ENCODE peak calls at places on chromosomes 2 and 18, in ten cellular contexts. Q, R, G, C, Y, X, T, E, N and L are unnamed samples.

GRCh38 chr18:4374564-4374963 is 80.5 kb downstream of the DLGAP1 start:
- DNase-seq in C (no peak), Q (no peak), X (no peak), E (no peak), G (no peak), Y (no peak), R (no peak), N (no peak), T (no peak), L (no peak)

GRCh38 chr2:149814049-149814448 is 226.5 kb upstream of the MMADHC start:
- DNase-seq in X (no peak), R (no peak), C (no peak), Q (no peak), Y (no peak), G (no peak), N (no peak), E (no peak), T (no peak), L (no peak)

GRCh38 chr18:77131100-77131651 is 1.4 kb downstream of the MBP start:
- DNase-seq in X (no peak), Y (no peak), N (no peak), T (peak), E (no peak), G (no peak), C (peak), Q (no peak), R (peak), L (no peak)

GRCh38 chr2:238895901-238896600 is 48.2 kb downstream of the TWIST2 start:
- DNase-seq in G (no peak), Q (peak), T (no peak), X (no peak), R (peak), C (peak), E (peak), Y (peak), N (no peak), L (peak)

GRCh38 chr2:230925443-230925878 is 419 bp upstream of the GPR55 start:
- DNase-seq in E (peak), Y (no peak), X (no peak), C (no peak), G (no peak), R (peak), N (no peak), Q (no peak), T (no peak), L (no peak)

GRCh38 chr2:46967990-46968647 is 52.5 kb upstream of the MCFD2 start:
- DNase-seq in C (peak), Y (no peak), R (peak), G (no peak), T (no peak), X (no peak), N (no peak), Q (no peak), E (peak), L (peak)

GRCh38 chr18:79374408-79375171 is 21.1 kb upstream of the NFATC1 start:
- DNase-seq in X (no peak), E (no peak), N (no peak), Y (no peak), G (no peak), T (no peak), C (no peak), Q (no peak), R (peak), L (no peak)

GRCh38 chr2:17539993-17540812 is at the start of gene VSNL1:
- DNase-seq in N (peak), Y (peak), Q (no peak), G (no peak), X (no peak), T (no peak), R (peak), E (peak), C (peak), L (peak)

GRCh38 chr2:235661952-235662351 is 168.1 kb downstream of the AGAP1 start:
- DNase-seq in T (no peak), C (no peak), N (no peak), Q (no peak), E (no peak), G (no peak), X (no peak), R (no peak), Y (no peak), L (no peak)

GRCh38 chr2:120148669-120149068 is 74.5 kb downstream of the TMEM185B start:
- DNase-seq in C (no peak), Q (no peak), N (no peak), E (no peak), Y (no peak), X (no peak), R (no peak), G (no peak), T (no peak), L (no peak)

GRCh38 chr2:42493468-42493884 is 306 bp downstream of the KCNG3 start:
- DNase-seq in R (no peak), Q (no peak), E (no peak), N (no peak), G (no peak), X (no peak), Y (no peak), C (no peak), T (peak), L (no peak)
- H3K4me3 ChIP-seq in R (peak), Q (peak), E (peak), N (peak), G (peak), X (peak), Y (peak), C (peak), T (peak), L (no peak)

DNA sequence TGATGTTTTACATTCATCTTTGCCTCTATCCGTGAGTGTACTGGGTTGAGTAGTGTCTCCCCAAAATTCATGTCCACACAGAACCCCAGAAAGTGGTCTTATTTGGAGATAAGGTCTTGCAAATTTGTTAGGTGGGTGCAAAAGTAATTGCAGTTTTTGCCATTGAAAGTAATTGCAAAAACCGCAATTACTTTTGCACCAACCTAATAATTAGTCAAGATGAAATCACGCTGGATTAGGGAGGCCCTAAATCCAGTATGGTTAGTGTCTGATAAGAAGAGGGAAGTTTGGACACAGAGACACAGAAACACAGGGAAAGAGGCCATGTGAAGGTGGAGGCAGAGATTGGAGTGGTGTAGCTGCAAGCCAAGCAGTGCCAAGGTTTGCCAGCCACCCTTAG is 57.8 kb upstream of the SPRED2 start:
- DNase-seq in Y (no peak), R (no peak), T (no peak), G (no peak), N (no peak), C (no peak), Q (no peak), E (no peak), X (no peak), L (no peak)
- H3K4me3 ChIP-seq in Y (no peak), R (no peak), T (no peak), G (no peak), N (no peak), C (no peak), Q (no peak), E (no peak), X (no peak), L (no peak)

GRCh38 chr2:107336536-107336935 is 450.6 kb upstream of the ST6GAL2 start:
- DNase-seq in T (no peak), G (no peak), C (no peak), Y (no peak), Q (no peak), R (no peak), E (no peak), N (no peak), X (no peak), L (no peak)
- H3K4me3 ChIP-seq in T (no peak), G (no peak), C (no peak), Y (no peak), Q (no peak), R (no peak), E (no peak), N (no peak), X (no peak), L (no peak)

DNA sequence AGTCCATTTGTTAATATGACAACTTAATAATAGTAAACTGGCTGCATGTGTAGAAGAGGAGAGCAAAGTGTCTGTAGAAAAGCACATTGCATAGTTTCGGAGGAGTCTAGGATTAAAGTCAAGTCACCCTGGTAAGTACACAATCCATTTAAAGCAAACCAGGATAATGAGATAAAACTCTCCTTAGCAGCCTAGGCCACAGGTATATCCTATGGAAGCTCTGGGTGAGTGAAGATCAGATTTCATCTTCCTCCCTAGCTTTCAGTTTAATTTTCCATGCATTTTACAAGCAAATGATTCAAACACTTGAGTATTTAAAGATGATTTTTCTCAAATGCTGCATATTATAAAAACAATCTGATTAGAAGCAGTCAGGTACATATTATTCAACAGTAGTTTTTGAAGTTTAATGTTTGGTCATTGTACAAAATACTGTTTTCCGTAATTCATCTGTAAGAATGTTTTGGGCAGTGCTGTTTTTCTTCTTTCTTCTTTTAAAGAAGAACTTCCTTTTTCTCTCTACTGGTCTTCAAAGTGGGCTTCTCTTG is 10.2 kb downstream of the CERS6 start:
- DNase-seq in E (no peak), C (no peak), X (no peak), N (no peak), Q (no peak), Y (no peak), G (no peak), R (no peak), T (no peak), L (no peak)
- H3K4me3 ChIP-seq in E (no peak), C (no peak), X (no peak), N (no peak), Q (no peak), Y (no peak), G (no peak), R (no peak), T (no peak), L (no peak)

GRCh38 chr2:105417789-105418475 is 19.1 kb upstream of the FHL2 start:
- DNase-seq in E (no peak), Q (no peak), C (no peak), X (no peak), Y (no peak), T (no peak), R (no peak), N (no peak), G (no peak), L (no peak)

GRCh38 chr2:105421053-105421452 is 22.2 kb upstream of the FHL2 start:
- DNase-seq in N (no peak), G (no peak), X (no peak), R (no peak), E (no peak), Y (no peak), T (no peak), C (no peak), Q (no peak), L (no peak)

GRCh38 chr2:105415007-105415406 is 16.2 kb upstream of the FHL2 start:
- DNase-seq in Q (no peak), C (no peak), X (no peak), N (no peak), T (no peak), G (no peak), R (no peak), E (no peak), Y (no peak), L (no peak)

GRCh38 chr2:105422801-105423200 is 23.9 kb upstream of the FHL2 start:
- DNase-seq in N (no peak), T (no peak), Q (no peak), E (no peak), R (no peak), X (no peak), C (no peak), G (no peak), Y (no peak), L (no peak)

GRCh38 chr2:105418527-105418926 is 19.7 kb upstream of the FHL2 start:
- DNase-seq in Q (no peak), Y (no peak), R (no peak), G (no peak), X (no peak), C (no peak), T (no peak), E (no peak), N (no peak), L (no peak)
- H3K4me3 ChIP-seq in Q (no peak), Y (no peak), R (no peak), G (no peak), X (no peak), C (no peak), T (no peak), E (no peak), N (no peak), L (no peak)

DNA sequence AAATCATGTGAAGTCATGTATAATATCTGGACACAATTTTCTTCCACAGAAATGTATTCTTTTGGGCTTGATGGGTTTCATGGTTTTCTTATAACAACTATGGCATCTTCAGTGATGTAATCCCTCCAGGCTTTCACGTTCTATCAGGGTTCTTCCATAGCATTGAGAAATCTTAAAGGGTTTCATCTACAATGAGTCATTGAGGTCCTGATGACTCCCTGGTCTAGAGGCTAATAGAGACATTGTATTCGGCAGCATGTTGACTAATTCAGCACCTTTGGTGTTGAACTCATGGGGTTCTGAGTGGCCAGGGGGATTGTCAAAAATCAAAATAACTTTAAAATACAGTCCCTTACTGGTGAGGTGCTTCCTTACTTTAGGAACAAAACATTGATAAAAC is 614.0 kb upstream of the CRIM1 start:
- DNase-seq in T (no peak), X (no peak), N (no peak), Y (no peak), E (no peak), G (no peak), R (no peak), C (no peak), Q (no peak), L (no peak)
- H3K4me3 ChIP-seq in T (no peak), X (no peak), N (no peak), Y (no peak), E (no peak), G (no peak), R (no peak), C (no peak), Q (no peak), L (no peak)

GRCh38 chr2:134281815-134282419 is 28.0 kb downstream of the MGAT5 start:
- DNase-seq in Y (no peak), G (no peak), C (no peak), Q (no peak), N (no peak), E (no peak), R (no peak), X (no peak), T (no peak), L (no peak)
- H3K4me3 ChIP-seq in Y (no peak), G (no peak), C (no peak), Q (no peak), N (no peak), E (no peak), R (no peak), X (no peak), T (no peak), L (no peak)